ENCODE peak calls at places on chromosome X, in ten cellular contexts. One of them, this sample, is unnamed. For H3K4me1 and H3K27me3, the result is how much of the 10 kb centered on the place peaks cover.

GRCh38 chrX:12973561-12974216 is 1.2 kb upstream of the TMSB4X start:
- DNase-seq in CD8-positive, alpha-beta T cell: no peak
- DNase-seq in cardiac muscle cell: no peak
- DNase-seq in CD8-positive, alpha-beta memory T cell: peak
- DNase-seq in GM23338: no peak
- DNase-seq in sigmoid colon: no peak
- DNase-seq in aorta: peak
- DNase-seq in astrocyte: no peak
- DNase-seq in GM23248: no peak
- DNase-seq in K562: no peak
- DNase-seq in this sample: no peak

GRCh38 chrX:37817176-37817575 is 30.2 kb downstream of the DYNLT3 start:
- DNase-seq in sigmoid colon: no peak
- DNase-seq in K562: no peak
- DNase-seq in cardiac muscle cell: no peak
- DNase-seq in GM23248: no peak
- DNase-seq in aorta: no peak
- DNase-seq in astrocyte: no peak
- DNase-seq in CD8-positive, alpha-beta memory T cell: no peak
- DNase-seq in CD8-positive, alpha-beta T cell: no peak
- DNase-seq in GM23338: no peak
- DNase-seq in this sample: no peak

GRCh38 chrX:19709812-19710518 is 177.4 kb downstream of the SH3KBP1 start:
- DNase-seq in K562: no peak
- DNase-seq in cardiac muscle cell: no peak
- DNase-seq in CD8-positive, alpha-beta memory T cell: no peak
- DNase-seq in GM23248: peak
- DNase-seq in GM23338: no peak
- DNase-seq in aorta: no peak
- DNase-seq in CD8-positive, alpha-beta T cell: no peak
- DNase-seq in sigmoid colon: no peak
- DNase-seq in astrocyte: peak
- DNase-seq in this sample: peak

GRCh38 chrX:130120746-130121504 is 10.6 kb upstream of the ELF4 start:
- DNase-seq in GM23338: peak
- DNase-seq in sigmoid colon: peak
- DNase-seq in CD8-positive, alpha-beta T cell: peak
- DNase-seq in cardiac muscle cell: peak
- DNase-seq in aorta: peak
- DNase-seq in astrocyte: peak
- DNase-seq in GM23248: peak
- DNase-seq in CD8-positive, alpha-beta memory T cell: peak
- DNase-seq in K562: peak
- DNase-seq in this sample: no peak

GRCh38 chrX:119708936-119709335 is 16.0 kb upstream of the SEPTIN6 start:
- DNase-seq in cardiac muscle cell: no peak
- DNase-seq in GM23248: peak
- DNase-seq in astrocyte: no peak
- DNase-seq in GM23338: no peak
- DNase-seq in CD8-positive, alpha-beta T cell: no peak
- DNase-seq in sigmoid colon: no peak
- DNase-seq in aorta: no peak
- DNase-seq in CD8-positive, alpha-beta memory T cell: no peak
- DNase-seq in K562: no peak
- DNase-seq in this sample: no peak

GRCh38 chrX:113962338-113962737 is 621.5 kb upstream of the HTR2C start:
- DNase-seq in GM23248: no peak
- DNase-seq in aorta: no peak
- DNase-seq in sigmoid colon: no peak
- DNase-seq in CD8-positive, alpha-beta memory T cell: no peak
- DNase-seq in GM23338: no peak
- DNase-seq in K562: no peak
- DNase-seq in CD8-positive, alpha-beta T cell: no peak
- DNase-seq in cardiac muscle cell: no peak
- DNase-seq in astrocyte: no peak
- DNase-seq in this sample: no peak

GRCh38 chrX:17547658-17548057 is 172.7 kb downstream of the NHS start:
- DNase-seq in sigmoid colon: peak
- DNase-seq in CD8-positive, alpha-beta memory T cell: no peak
- DNase-seq in GM23338: no peak
- DNase-seq in cardiac muscle cell: peak
- DNase-seq in K562: peak
- DNase-seq in aorta: peak
- DNase-seq in GM23248: peak
- DNase-seq in CD8-positive, alpha-beta T cell: no peak
- DNase-seq in astrocyte: peak
- DNase-seq in this sample: peak

GRCh38 chrX:36856849-36857248 is 151.3 kb upstream of the FAM47C start:
- DNase-seq in cardiac muscle cell: no peak
- DNase-seq in sigmoid colon: no peak
- DNase-seq in CD8-positive, alpha-beta T cell: no peak
- DNase-seq in CD8-positive, alpha-beta memory T cell: no peak
- DNase-seq in astrocyte: no peak
- DNase-seq in K562: no peak
- DNase-seq in aorta: no peak
- DNase-seq in GM23338: peak
- DNase-seq in GM23248: peak
- DNase-seq in this sample: no peak

GRCh38 chrX:100625985-100626491 is 10.6 kb downstream of the TSPAN6 start:
- DNase-seq in cardiac muscle cell: no peak
- DNase-seq in GM23248: no peak
- DNase-seq in K562: no peak
- DNase-seq in astrocyte: peak
- DNase-seq in sigmoid colon: no peak
- DNase-seq in GM23338: no peak
- DNase-seq in CD8-positive, alpha-beta memory T cell: no peak
- DNase-seq in aorta: no peak
- DNase-seq in CD8-positive, alpha-beta T cell: no peak
- DNase-seq in this sample: peak

GRCh38 chrX:134761788-134762187 is 103.5 kb upstream of the PLAC1 start:
- DNase-seq in GM23338: peak
- DNase-seq in CD8-positive, alpha-beta memory T cell: no peak
- DNase-seq in GM23248: peak
- DNase-seq in CD8-positive, alpha-beta T cell: no peak
- DNase-seq in astrocyte: no peak
- DNase-seq in sigmoid colon: no peak
- DNase-seq in cardiac muscle cell: peak
- DNase-seq in aorta: no peak
- DNase-seq in K562: no peak
- DNase-seq in this sample: peak

GRCh38 chrX:132576945-132577344 is 88.1 kb upstream of the MBNL3 start:
- DNase-seq in astrocyte: no peak
- DNase-seq in CD8-positive, alpha-beta T cell: no peak
- DNase-seq in K562: no peak
- DNase-seq in cardiac muscle cell: no peak
- DNase-seq in sigmoid colon: no peak
- DNase-seq in GM23248: peak
- DNase-seq in CD8-positive, alpha-beta memory T cell: no peak
- DNase-seq in aorta: no peak
- DNase-seq in GM23338: no peak
- DNase-seq in this sample: no peak

GRCh38 chrX:49188468-49189076 is 2.4 kb upstream of the PRICKLE3 start:
- DNase-seq in sigmoid colon: no peak
- DNase-seq in GM23248: no peak
- DNase-seq in K562: no peak
- DNase-seq in aorta: no peak
- DNase-seq in CD8-positive, alpha-beta T cell: no peak
- DNase-seq in astrocyte: no peak
- DNase-seq in GM23338: no peak
- DNase-seq in CD8-positive, alpha-beta memory T cell: no peak
- DNase-seq in cardiac muscle cell: no peak
- DNase-seq in this sample: no peak

GRCh38 chrX:13899607-13900006 is 82.7 kb upstream of the GPM6B start:
- DNase-seq in GM23338: no peak
- DNase-seq in cardiac muscle cell: no peak
- DNase-seq in aorta: peak
- DNase-seq in GM23248: peak
- DNase-seq in astrocyte: peak
- DNase-seq in CD8-positive, alpha-beta T cell: no peak
- DNase-seq in CD8-positive, alpha-beta memory T cell: no peak
- DNase-seq in sigmoid colon: no peak
- DNase-seq in K562: no peak
- DNase-seq in this sample: peak

GRCh38 chrX:94053575-94053974 is 379.6 kb downstream of the FAM133A start:
- DNase-seq in sigmoid colon: no peak
- DNase-seq in astrocyte: no peak
- DNase-seq in K562: no peak
- DNase-seq in GM23248: no peak
- DNase-seq in GM23338: no peak
- DNase-seq in CD8-positive, alpha-beta memory T cell: no peak
- DNase-seq in cardiac muscle cell: no peak
- DNase-seq in CD8-positive, alpha-beta T cell: no peak
- DNase-seq in aorta: no peak
- DNase-seq in this sample: no peak

GRCh38 chrX:138191998-138192397 is 519.5 kb downstream of the FGF13 start:
- DNase-seq in CD8-positive, alpha-beta memory T cell: no peak
- DNase-seq in GM23338: peak
- DNase-seq in cardiac muscle cell: peak
- DNase-seq in CD8-positive, alpha-beta T cell: no peak
- DNase-seq in astrocyte: no peak
- DNase-seq in sigmoid colon: no peak
- DNase-seq in aorta: no peak
- DNase-seq in GM23248: peak
- DNase-seq in K562: peak
- DNase-seq in this sample: peak

GRCh38 chrX:100409316-100410082 is 574 bp downstream of the PCDH19 start:
- DNase-seq in GM23248: no peak
- DNase-seq in cardiac muscle cell: no peak
- DNase-seq in GM23338: peak
- DNase-seq in CD8-positive, alpha-beta T cell: no peak
- DNase-seq in astrocyte: no peak
- DNase-seq in aorta: no peak
- DNase-seq in CD8-positive, alpha-beta memory T cell: no peak
- DNase-seq in K562: no peak
- DNase-seq in sigmoid colon: no peak
- DNase-seq in this sample: no peak

DNA sequence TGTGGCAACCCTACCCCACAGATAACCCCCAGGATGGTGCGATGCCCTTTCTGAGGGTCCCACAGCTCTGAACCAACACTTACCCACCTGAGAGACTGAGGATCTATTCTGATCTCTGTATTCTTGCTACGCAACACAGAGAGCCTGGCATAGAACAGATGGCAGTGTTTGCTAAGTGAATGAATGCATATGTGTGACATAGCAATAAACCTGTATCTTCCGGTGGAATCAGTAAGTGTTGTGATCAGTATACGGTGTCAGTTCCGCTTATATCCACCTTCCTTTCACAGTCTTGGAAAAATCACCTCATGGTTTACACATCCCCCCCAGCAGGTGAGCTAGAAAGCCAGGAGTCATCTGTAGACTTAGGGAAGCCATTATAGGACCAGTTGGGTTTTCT is 5.9 kb upstream of the HSD17B10 start:
- DNase-seq in K562: no peak
- DNase-seq in CD8-positive, alpha-beta memory T cell: no peak
- DNase-seq in aorta: no peak
- DNase-seq in GM23248: no peak
- DNase-seq in CD8-positive, alpha-beta T cell: no peak
- DNase-seq in cardiac muscle cell: no peak
- DNase-seq in sigmoid colon: no peak
- DNase-seq in astrocyte: no peak
- DNase-seq in GM23338: no peak
- DNase-seq in this sample: no peak
- H3K4me3 ChIP-seq in K562: no peak
- H3K4me3 ChIP-seq in CD8-positive, alpha-beta memory T cell: no peak
- H3K4me3 ChIP-seq in aorta: no peak
- H3K4me3 ChIP-seq in GM23248: peak
- H3K4me3 ChIP-seq in CD8-positive, alpha-beta T cell: no peak
- H3K4me3 ChIP-seq in cardiac muscle cell: no peak
- H3K4me3 ChIP-seq in sigmoid colon: no peak
- H3K4me3 ChIP-seq in astrocyte: no peak
- H3K4me3 ChIP-seq in GM23338: peak
- H3K4me3 ChIP-seq in this sample: peak

GRCh38 chrX:24859211-24859841 is 156.4 kb downstream of the ARX start:
- DNase-seq in aorta: no peak
- DNase-seq in GM23248: no peak
- DNase-seq in sigmoid colon: no peak
- DNase-seq in cardiac muscle cell: no peak
- DNase-seq in CD8-positive, alpha-beta T cell: no peak
- DNase-seq in K562: no peak
- DNase-seq in GM23338: peak
- DNase-seq in CD8-positive, alpha-beta memory T cell: no peak
- DNase-seq in astrocyte: no peak
- DNase-seq in this sample: no peak
- H3K4me1 ChIP-seq in aorta: under half
- H3K4me1 ChIP-seq in GM23248: under half
- H3K4me1 ChIP-seq in sigmoid colon: under half
- H3K4me1 ChIP-seq in cardiac muscle cell: under half
- H3K4me1 ChIP-seq in CD8-positive, alpha-beta T cell: under half
- H3K4me1 ChIP-seq in K562: under half
- H3K4me1 ChIP-seq in GM23338: under half
- H3K4me1 ChIP-seq in CD8-positive, alpha-beta memory T cell: under half
- H3K4me1 ChIP-seq in astrocyte: under half
- H3K4me1 ChIP-seq in this sample: under half

DNA sequence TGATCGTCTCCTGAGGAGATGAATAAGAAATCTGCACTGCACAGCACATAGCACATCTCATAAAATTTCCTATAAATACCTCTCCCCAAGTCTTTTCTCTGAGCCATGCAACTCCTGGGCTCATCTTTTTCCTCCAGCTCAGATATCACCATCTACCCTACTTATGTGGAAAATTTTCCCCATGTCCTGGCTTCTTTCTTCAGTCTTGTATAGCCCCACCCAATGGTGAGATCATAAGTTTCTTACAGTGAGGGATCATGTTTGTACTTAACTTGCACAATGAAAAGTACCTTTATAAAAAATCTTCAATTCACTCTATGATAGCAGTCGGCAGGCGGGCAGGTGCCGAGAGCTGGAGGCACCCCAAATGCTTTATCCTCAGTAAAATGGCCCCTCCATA is 198.6 kb upstream of the S100G start:
- DNase-seq in K562: no peak
- DNase-seq in astrocyte: no peak
- DNase-seq in GM23338: no peak
- DNase-seq in aorta: no peak
- DNase-seq in CD8-positive, alpha-beta T cell: no peak
- DNase-seq in sigmoid colon: no peak
- DNase-seq in CD8-positive, alpha-beta memory T cell: no peak
- DNase-seq in GM23248: peak
- DNase-seq in cardiac muscle cell: no peak
- DNase-seq in this sample: no peak
- H3K27me3 ChIP-seq in K562: under half
- H3K27me3 ChIP-seq in astrocyte: under half
- H3K27me3 ChIP-seq in GM23338: under half
- H3K27me3 ChIP-seq in aorta: under half
- H3K27me3 ChIP-seq in CD8-positive, alpha-beta T cell: under half
- H3K27me3 ChIP-seq in sigmoid colon: under half
- H3K27me3 ChIP-seq in CD8-positive, alpha-beta memory T cell: under half
- H3K27me3 ChIP-seq in GM23248: under half
- H3K27me3 ChIP-seq in cardiac muscle cell: under half
- H3K27me3 ChIP-seq in this sample: under half

DNA sequence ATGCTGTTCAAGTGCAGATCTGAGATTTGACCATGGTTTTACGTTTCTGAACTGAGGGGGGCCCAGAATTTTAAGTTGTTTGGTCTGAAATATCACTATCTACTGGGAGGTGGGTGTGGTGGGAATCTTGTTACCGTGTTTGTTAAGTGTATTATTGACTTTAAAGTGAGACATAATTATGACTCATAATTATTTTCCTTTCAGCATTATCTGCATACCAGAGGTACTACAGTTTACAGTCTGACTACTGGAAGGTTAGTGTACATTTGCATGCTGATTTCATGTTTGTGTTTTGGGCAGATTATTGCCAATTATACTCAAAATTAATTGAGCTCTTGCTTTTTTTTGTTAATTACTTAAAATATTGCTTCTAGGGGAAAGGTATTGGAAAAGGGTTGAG is 101.5 kb downstream of the KDM6A start:
- DNase-seq in cardiac muscle cell: no peak
- DNase-seq in astrocyte: peak
- DNase-seq in CD8-positive, alpha-beta memory T cell: no peak
- DNase-seq in GM23338: no peak
- DNase-seq in aorta: no peak
- DNase-seq in CD8-positive, alpha-beta T cell: no peak
- DNase-seq in GM23248: peak
- DNase-seq in K562: no peak
- DNase-seq in sigmoid colon: no peak
- DNase-seq in this sample: no peak
- H3K4me3 ChIP-seq in cardiac muscle cell: no peak
- H3K4me3 ChIP-seq in astrocyte: no peak
- H3K4me3 ChIP-seq in CD8-positive, alpha-beta memory T cell: no peak
- H3K4me3 ChIP-seq in GM23338: no peak
- H3K4me3 ChIP-seq in aorta: no peak
- H3K4me3 ChIP-seq in CD8-positive, alpha-beta T cell: no peak
- H3K4me3 ChIP-seq in GM23248: no peak
- H3K4me3 ChIP-seq in K562: no peak
- H3K4me3 ChIP-seq in sigmoid colon: no peak
- H3K4me3 ChIP-seq in this sample: no peak